ENCODE peak calls at places on chromosomes 4 and X, in nine cellular contexts. R is uterus, S is suprapubic skin, V is esophagus squamous epithelium, X is DND-41, Q is cardiac muscle cell, M is A549, D is left ventricle myocardium inferior, F is PC-3. E is an unnamed sample. For H3K4me1, the result is how much of the 10 kb centered on the place peaks cover.

GRCh38 chr4:80840396-80840795 is 190.1 kb upstream of the BMP3 start:
- DNase-seq in R (no peak), S (no peak), V (no peak), X (no peak), Q (no peak), M (no peak), D (no peak), F (no peak), E (no peak)

GRCh38 chrX:139971394-139971749 is 6.1 kb upstream of the CXorf66 start:
- DNase-seq in R (no peak), S (no peak), V (no peak), X (no peak), Q (no peak), M (no peak), D (no peak), F (no peak), E (no peak)

GRCh38 chr4:114476310-114476709 is 122.3 kb upstream of the UGT8 start:
- DNase-seq in R (no peak), S (no peak), V (no peak), X (no peak), Q (no peak), M (no peak), D (no peak), F (no peak), E (no peak)

GRCh38 chr4:151641167-151641566 is 119.6 kb downstream of the GATB start:
- DNase-seq in R (no peak), S (no peak), V (no peak), X (no peak), Q (no peak), M (peak), D (no peak), F (peak), E (no peak)

GRCh38 chr4:146255463-146255862 is 41.1 kb downstream of the REELD1 start:
- DNase-seq in R (no peak), S (no peak), V (no peak), X (no peak), Q (no peak), M (no peak), D (no peak), F (no peak), E (no peak)

GRCh38 chr4:65665951-65666523 is 4.3 kb downstream of the EPHA5 start:
- DNase-seq in R (no peak), S (no peak), V (no peak), X (no peak), Q (no peak), M (no peak), D (no peak), F (peak), E (no peak)

GRCh38 chr4:120277509-120277908 is 210.9 kb upstream of the MAD2L1 start:
- DNase-seq in R (no peak), S (no peak), V (no peak), X (no peak), Q (no peak), M (no peak), D (no peak), F (no peak), E (no peak)

GRCh38 chr4:10099521-10100325 is 16.9 kb downstream of the WDR1 start:
- DNase-seq in R (no peak), S (no peak), V (no peak), X (no peak), Q (no peak), M (no peak), D (no peak), F (no peak), E (no peak)

GRCh38 chrX:18887821-18888205 is 96.1 kb downstream of the PHKA2 start:
- DNase-seq in R (no peak), S (no peak), V (no peak), X (no peak), Q (no peak), M (no peak), D (no peak), F (no peak), E (no peak)

GRCh38 chr4:78552398-78553396 is 1.1 kb downstream of the ANXA3 start:
- DNase-seq in R (no peak), S (no peak), V (no peak), X (no peak), Q (peak), M (peak), D (no peak), F (peak), E (peak)

GRCh38 chrX:47543496-47543895 is 17.5 kb upstream of the ARAF start:
- DNase-seq in R (no peak), S (no peak), V (no peak), X (no peak), Q (no peak), M (no peak), D (no peak), F (no peak), E (no peak)

GRCh38 chrX:46554942-46555341 is 9.7 kb upstream of the ZNF674 start:
- DNase-seq in R (no peak), S (no peak), V (no peak), X (no peak), Q (no peak), M (peak), D (no peak), F (peak), E (no peak)

GRCh38 chr4:76581276-76581675 is 146.2 kb downstream of the SHROOM3 start:
- DNase-seq in R (no peak), S (no peak), V (no peak), X (no peak), Q (no peak), M (no peak), D (no peak), F (no peak), E (no peak)

GRCh38 chr4:147479817-147480216 is 1.1 kb upstream of the EDNRA start:
- DNase-seq in R (peak), S (peak), V (no peak), X (peak), Q (no peak), M (no peak), D (peak), F (no peak), E (no peak)

GRCh38 chrX:97597954-97598353 is 714.2 kb downstream of the RPA4 start:
- DNase-seq in R (no peak), S (no peak), V (no peak), X (no peak), Q (no peak), M (no peak), D (no peak), F (no peak), E (no peak)

GRCh38 chrX:19195243-19195610 is 73.0 kb upstream of the ADGRG2 start:
- DNase-seq in R (no peak), S (no peak), V (no peak), X (no peak), Q (no peak), M (no peak), D (no peak), F (no peak), E (no peak)

GRCh38 chr4:128163177-128164117 is 102.3 kb downstream of the LARP1B start:
- DNase-seq in R (no peak), S (no peak), V (no peak), X (no peak), Q (no peak), M (peak), D (no peak), F (peak), E (no peak)

GRCh38 chr4:1564535-1565375 is 119.4 kb downstream of the FAM53A start:
- DNase-seq in R (no peak), S (no peak), V (no peak), X (no peak), Q (no peak), M (no peak), D (no peak), F (no peak), E (no peak)

GRCh38 chrX:143854006-143854405 is 29.9 kb upstream of the UBE2NL start:
- DNase-seq in R (no peak), S (no peak), V (no peak), X (no peak), Q (no peak), M (no peak), D (no peak), F (peak), E (no peak)

GRCh38 chr4:46937493-46937892 is 28.4 kb upstream of the COX7B2 start:
- DNase-seq in R (no peak), S (no peak), V (no peak), X (no peak), Q (no peak), M (no peak), D (no peak), F (peak), E (no peak)

DNA sequence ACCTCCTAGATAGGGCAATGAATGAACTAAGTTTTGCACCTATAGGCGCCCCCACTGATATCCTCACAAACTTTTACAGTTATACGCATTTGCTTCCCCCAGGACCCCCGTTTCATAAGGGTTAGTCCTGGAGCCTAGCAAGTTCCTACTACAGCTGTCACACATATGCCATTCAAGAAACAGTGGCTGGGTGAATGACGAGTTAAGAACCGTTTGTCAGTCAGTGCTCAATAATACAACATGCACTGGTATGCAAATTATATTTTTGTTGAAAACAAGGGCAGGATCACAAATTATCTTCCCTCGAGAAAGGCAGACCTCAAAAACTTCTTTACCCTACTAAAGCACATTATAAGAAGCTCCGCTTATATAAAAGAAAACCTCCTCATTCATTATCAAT is 40.5 kb downstream of the AFAP1 start:
- DNase-seq in R (no peak), S (no peak), V (no peak), X (no peak), Q (no peak), M (no peak), D (no peak), F (no peak), E (no peak)
- H3K4me1 ChIP-seq in R (under half), S (under half), V (half or more), X (under half), Q (half or more), M (under half), D (under half), F (under half), E (under half)

DNA sequence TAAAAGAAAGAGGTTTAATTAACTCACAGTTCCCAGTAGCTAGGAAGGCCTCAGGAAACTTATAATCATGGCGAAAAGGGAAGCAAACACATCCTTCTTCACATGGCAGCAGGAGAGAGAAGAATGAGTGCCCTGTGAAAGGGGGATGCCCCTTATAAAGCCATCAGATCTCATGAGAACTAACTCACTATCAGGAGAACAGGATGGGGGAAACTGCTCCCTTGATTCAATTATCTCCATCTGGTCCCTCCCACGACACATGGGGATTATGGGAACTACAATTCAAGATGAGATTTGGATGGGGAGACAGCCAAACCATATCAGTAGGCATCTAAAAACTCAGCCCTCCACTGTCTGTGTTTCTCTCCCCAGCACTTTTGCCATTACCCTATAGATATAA is 22.4 kb downstream of the ANK2 start:
- DNase-seq in R (no peak), S (no peak), V (no peak), X (no peak), Q (no peak), M (no peak), D (no peak), F (no peak), E (no peak)
- H3K4me3 ChIP-seq in R (no peak), S (no peak), V (no peak), X (no peak), Q (no peak), M (no peak), D (no peak), F (no peak), E (no peak)

DNA sequence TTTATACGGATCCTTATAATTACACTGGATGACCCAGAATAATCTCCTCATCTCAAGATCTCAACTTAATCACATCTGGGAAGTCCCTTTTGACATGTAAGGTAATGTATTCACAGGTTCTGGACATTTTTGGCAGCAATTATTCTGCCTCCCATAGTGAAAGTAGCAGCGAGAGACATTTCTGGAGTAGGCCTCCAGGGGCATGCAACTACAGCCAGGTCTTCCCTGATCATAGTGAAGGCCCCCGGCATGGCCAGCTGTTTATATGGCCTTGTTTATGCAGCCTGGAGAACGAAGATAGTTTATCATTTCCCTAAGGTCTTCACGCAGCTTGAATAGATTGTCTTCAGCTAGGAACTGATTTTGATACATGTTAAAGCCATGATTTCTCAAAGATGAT is 139.9 kb downstream of the RNF150 start:
- DNase-seq in R (no peak), S (no peak), V (no peak), X (no peak), Q (no peak), M (no peak), D (no peak), F (no peak), E (no peak)
- TF ChIP-seq CTCF in R (no peak), S (no peak), V (no peak), X (no peak), Q (no peak), M (no peak), D (no peak), F (no peak), E (no peak)

GRCh38 chr4:71568131-71568530 is 215.7 kb downstream of the GC start:
- DNase-seq in R (no peak), S (no peak), V (no peak), X (no peak), Q (peak), M (no peak), D (no peak), F (no peak), E (no peak)
- H3K4me1 ChIP-seq in R (under half), S (under half), V (under half), X (under half), Q (under half), M (under half), D (under half), F (under half), E (under half)

DNA sequence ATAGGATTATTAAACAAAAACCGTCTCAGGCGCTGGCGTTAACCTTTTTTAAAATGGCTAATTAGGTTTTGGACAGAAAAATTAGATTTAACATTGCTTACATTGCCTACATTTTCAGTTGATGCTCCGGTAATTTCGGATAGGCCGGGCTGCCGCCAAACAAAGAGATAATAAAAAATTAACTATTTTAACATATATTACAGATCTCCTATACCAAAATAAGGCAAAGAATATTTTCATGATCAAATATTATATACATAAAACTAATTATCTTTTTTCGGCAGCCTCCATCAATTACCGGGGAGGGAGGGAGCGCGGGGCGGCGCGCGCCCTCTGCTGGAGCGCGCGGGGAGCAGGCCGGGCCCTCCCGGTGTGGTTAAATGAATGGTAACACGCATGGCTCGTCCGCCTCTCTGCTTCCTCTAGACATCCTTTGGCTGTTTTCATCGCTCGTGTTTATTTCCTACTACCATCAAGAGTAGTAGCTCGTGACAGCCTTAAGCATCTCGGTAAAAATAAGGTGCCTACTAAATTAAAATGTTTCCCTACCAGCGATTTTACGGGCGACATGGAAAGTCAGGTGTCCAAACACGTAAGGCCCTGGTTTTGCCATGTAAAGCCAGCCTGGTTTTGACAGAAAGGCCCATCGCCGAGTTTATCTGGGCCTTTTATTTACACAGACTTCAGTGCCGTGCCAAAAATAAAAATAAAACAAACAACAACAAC is 52.4 kb upstream of the TMEM33 start:
- DNase-seq in R (no peak), S (no peak), V (no peak), X (no peak), Q (peak), M (peak), D (no peak), F (peak), E (peak)
- H3K4me3 ChIP-seq in R (peak), S (peak), V (peak), X (no peak), Q (peak), M (peak), D (peak), F (no peak), E (no peak)

E was measured in mucosa of descending colon.